ENCODE peak calls at places on chromosomes 13 and 19, in ten cellular contexts. L is CD8-positive, alpha-beta T cell; Z is IMR-90; W is cardiac fibroblast; H is psoas muscle; P is tibial nerve; Q is uterus; I is heart right ventricle; A is fibroblast of the aortic adventitia; E is fibroblast of lung. U is an unnamed sample.
A peak's percentile ranks its signal among the peaks of the same experiment; 100 is the strongest.

GRCh38 chr13:62333466-62333865 is 917.8 kb upstream of the PCDH20 start:
- DNase-seq in L (no peak), Z (no peak), W (no peak), H (no peak), P (no peak), Q (no peak), I (no peak), A (no peak), E (no peak), U (no peak)

GRCh38 chr19:49212302-49212701 is 54.7 kb downstream of the TRPM4 start:
- DNase-seq in L (no peak), Z (no peak), W (peak; percentile 21), H (no peak), P (no peak), Q (no peak), I (no peak), A (peak; percentile 18), E (peak; percentile 11), U (peak; percentile 16)

GRCh38 chr19:11324748-11325389 is 14.6 kb downstream of the RAB3D start:
- DNase-seq in L (no peak), Z (no peak), W (peak; percentile 20), H (no peak), P (no peak), Q (peak; percentile 50), I (no peak), A (no peak), E (no peak), U (no peak)

GRCh38 chr19:49689133-49690072 is at the start of gene ADM5:
- DNase-seq in L (peak; percentile 53), Z (no peak), W (no peak), H (peak; percentile 77), P (no peak), Q (peak; percentile 63), I (peak; percentile 54), A (no peak), E (no peak), U (no peak)

GRCh38 chr13:71828117-71828516 is 38.9 kb downstream of the DACH1 start:
- DNase-seq in L (no peak), Z (no peak), W (no peak), H (no peak), P (no peak), Q (no peak), I (no peak), A (no peak), E (no peak), U (no peak)

GRCh38 chr19:1936916-1937610 is 3.9 kb upstream of the CSNK1G2 start:
- DNase-seq in L (no peak), Z (no peak), W (no peak), H (no peak), P (no peak), Q (no peak), I (no peak), A (no peak), E (no peak), U (no peak)

GRCh38 chr19:33418461-33418860 is 45.0 kb downstream of the CEBPG start:
- DNase-seq in L (no peak), Z (no peak), W (no peak), H (no peak), P (no peak), Q (no peak), I (no peak), A (no peak), E (no peak), U (no peak)

GRCh38 chr19:50315773-50316448 is 13.3 kb downstream of the KCNC3 start:
- DNase-seq in L (no peak), Z (no peak), W (no peak), H (peak; percentile 32), P (no peak), Q (no peak), I (no peak), A (no peak), E (no peak), U (no peak)

GRCh38 chr13:34340534-34340933 is 522.6 kb downstream of the RFC3 start:
- DNase-seq in L (no peak), Z (no peak), W (peak; percentile 63), H (no peak), P (no peak), Q (no peak), I (no peak), A (peak; percentile 54), E (peak; percentile 47), U (peak; percentile 79)

GRCh38 chr19:49128545-49129237 is 9.3 kb downstream of the PPFIA3 start:
- DNase-seq in L (no peak), Z (no peak), W (no peak), H (no peak), P (no peak), Q (no peak), I (no peak), A (no peak), E (no peak), U (no peak)

GRCh38 chr19:23887642-23888041 is 27.0 kb upstream of the ZNF726 start:
- DNase-seq in L (no peak), Z (no peak), W (no peak), H (no peak), P (no peak), Q (no peak), I (no peak), A (no peak), E (no peak), U (no peak)

GRCh38 chr13:80237646-80238045 is 103.3 kb downstream of the SPRY2 start:
- DNase-seq in L (no peak), Z (peak; percentile 62), W (peak; percentile 46), H (no peak), P (no peak), Q (no peak), I (no peak), A (no peak), E (no peak), U (peak; percentile 51)

GRCh38 chr19:50607874-50608785 is 31.6 kb downstream of the SYT3 start:
- DNase-seq in L (peak; percentile 74), Z (peak; percentile 67), W (peak; percentile 74), H (peak; percentile 74), P (no peak), Q (peak; percentile 59), I (peak; percentile 72), A (peak; percentile 33), E (peak; percentile 42), U (peak; percentile 48)

GRCh38 chr19:3893509-3894179 is 13.2 kb downstream of the ATCAY start:
- DNase-seq in L (no peak), Z (no peak), W (no peak), H (no peak), P (no peak), Q (no peak), I (no peak), A (no peak), E (no peak), U (no peak)

GRCh38 chr19:12841094-12841493 is 2.8 kb downstream of the MAST1 start:
- DNase-seq in L (no peak), Z (peak; percentile 20), W (peak; percentile 29), H (peak; percentile 53), P (no peak), Q (no peak), I (no peak), A (peak; percentile 22), E (peak; percentile 30), U (no peak)

GRCh38 chr13:45674908-45675307 is 27.2 kb upstream of the CBY2 start:
- DNase-seq in L (no peak), Z (peak; percentile 52), W (peak; percentile 13), H (no peak), P (no peak), Q (no peak), I (no peak), A (peak; percentile 69), E (peak; percentile 18), U (peak; percentile 91)

GRCh38 chr19:40356681-40357595 is 8.4 kb downstream of the PLD3 start:
- DNase-seq in L (no peak), Z (peak; percentile 33), W (peak; percentile 35), H (no peak), P (no peak), Q (no peak), I (no peak), A (peak; percentile 13), E (no peak), U (peak; percentile 28)

GRCh38 chr19:38830039-38830733 is 1.4 kb downstream of the ECH1 start:
- DNase-seq in L (no peak), Z (peak; percentile 65), W (peak; percentile 63), H (no peak), P (no peak), Q (no peak), I (no peak), A (peak; percentile 37), E (peak; percentile 73), U (peak; percentile 49)

GRCh38 chr13:85508683-85509329 is 290.4 kb downstream of the SLITRK6 start:
- DNase-seq in L (no peak), Z (no peak), W (no peak), H (no peak), P (no peak), Q (no peak), I (no peak), A (peak; percentile 11), E (peak; percentile 32), U (no peak)

GRCh38 chr13:49214917-49215376 is 5.2 kb upstream of the MLNR start:
- DNase-seq in L (peak; percentile 23), Z (peak; percentile 6), W (peak; percentile 60), H (no peak), P (no peak), Q (no peak), I (peak; percentile 25), A (no peak), E (no peak), U (no peak)
- TF ChIP-seq CTCF in L (peak; percentile 39), Z (no peak), W (no peak), H (no peak), P (no peak), Q (no peak), I (peak; percentile 23), A (no peak), E (no peak), U (no peak)

GRCh38 chr13:98976338-98976737 is 1.5 kb downstream of the DOCK9 start:
- DNase-seq in L (no peak), Z (peak; percentile 53), W (peak; percentile 84), H (no peak), P (no peak), Q (no peak), I (no peak), A (peak; percentile 64), E (peak; percentile 75), U (peak; percentile 87)
- H3K4me3 ChIP-seq in L (no peak overlapping the region), Z (no peak overlapping the region), W (no peak overlapping the region), H (peak overlapping the region; percentile 62), P (peak overlapping the region; percentile 28), Q (peak overlapping the region; percentile 30), I (peak overlapping the region; percentile 68), A (no peak overlapping the region), E (no peak overlapping the region), U (no peak overlapping the region)

GRCh38 chr13:47832458-47832972 is 168.6 kb downstream of the SUCLA2 start:
- DNase-seq in L (no peak), Z (no peak), W (no peak), H (no peak), P (no peak), Q (no peak), I (no peak), A (no peak), E (no peak), U (no peak)
- TF ChIP-seq CTCF in L (no peak), Z (no peak), W (no peak), H (no peak), P (no peak), Q (no peak), I (no peak), A (no peak), E (no peak), U (no peak)

DNA sequence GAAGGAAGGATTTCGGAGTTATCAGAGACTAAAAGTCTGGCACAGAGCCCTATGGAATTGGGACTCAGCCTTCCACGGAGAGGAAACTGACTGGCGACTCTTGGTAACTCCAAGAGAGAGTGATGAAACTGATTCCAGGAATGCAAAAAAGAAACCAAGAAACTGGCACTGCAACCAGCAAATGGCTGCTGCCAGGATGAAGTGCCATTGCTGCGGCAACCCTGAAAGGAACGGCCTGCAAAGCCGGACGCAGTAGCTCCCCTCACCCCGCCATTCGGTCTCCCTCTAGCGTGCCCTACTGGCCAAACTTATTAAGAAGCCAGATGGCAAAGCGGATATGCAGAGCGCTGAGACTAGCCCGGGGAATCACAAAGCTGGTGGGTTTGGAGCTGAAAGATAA is 236.0 kb downstream of the PCDH9 start:
- DNase-seq in L (no peak), Z (peak; percentile 52), W (peak; percentile 83), H (peak; percentile 61), P (peak; percentile 28), Q (no peak), I (peak; percentile 50), A (peak; percentile 67), E (peak; percentile 80), U (peak; percentile 60)
- H3K4me3 ChIP-seq in L (no peak overlapping the region), Z (peak overlapping the region; percentile 28), W (peak overlapping the region; percentile 4), H (peak overlapping the region; percentile 40), P (no peak overlapping the region), Q (no peak overlapping the region), I (peak overlapping the region; percentile 42), A (peak overlapping the region; percentile 49), E (peak overlapping the region; percentile 25), U (peak overlapping the region; percentile 38)